ENCODE peak calls at places on chromosomes 4 and X, in four cellular contexts. U is testis, W is heart left ventricle, B is tibial nerve. H is an unnamed sample.

GRCh38 chrX:19867411-19867732 is 20.0 kb downstream of the SH3KBP1 start:
- DNase-seq in W (no peak), B (peak), U (no peak), H (no peak)

GRCh38 chr4:75995727-75996126 is 5.0 kb upstream of the SDAD1 start:
- DNase-seq in U (no peak), W (no peak), B (no peak), H (peak)

GRCh38 chr4:176988226-176988625 is 195.5 kb upstream of the VEGFC start:
- DNase-seq in W (no peak), U (no peak), B (no peak), H (no peak)

GRCh38 chr4:13633671-13634070 is 6.1 kb upstream of the BOD1L1 start:
- DNase-seq in W (no peak), U (no peak), B (no peak), H (no peak)

GRCh38 chr4:147737623-147738022 is 5.7 kb downstream of the ARHGAP10 start:
- DNase-seq in U (no peak), W (no peak), B (no peak), H (peak)

GRCh38 chr4:54400802-54401201 is 171.7 kb downstream of the PDGFRA start:
- DNase-seq in W (no peak), U (no peak), B (no peak), H (no peak)

GRCh38 chr4:101200561-101200960 is 146.8 kb downstream of the PPP3CA start:
- DNase-seq in B (no peak), W (no peak), U (no peak), H (no peak)

GRCh38 chr4:63637270-63637669 is 772.0 kb downstream of the TECRL start:
- DNase-seq in W (no peak), B (no peak), U (no peak), H (no peak)

GRCh38 chr4:113827285-113827684 is 65.7 kb upstream of the CAMK2D start:
- DNase-seq in B (no peak), W (no peak), U (no peak), H (no peak)

GRCh38 chr4:963276-964225 is 9.8 kb downstream of the DGKQ start:
- DNase-seq in W (no peak), U (no peak), B (no peak), H (no peak)

GRCh38 chr4:20026456-20026855 is 225.2 kb upstream of the SLIT2 start:
- DNase-seq in U (no peak), B (no peak), W (no peak), H (no peak)

GRCh38 chrX:10350991-10351390 is 194.2 kb downstream of the CLCN4 start:
- DNase-seq in W (no peak), U (no peak), B (no peak), H (no peak)

GRCh38 chr4:176587920-176588319 is 204.8 kb downstream of the VEGFC start:
- DNase-seq in B (no peak), U (no peak), W (no peak), H (no peak)

GRCh38 chr4:113971706-113972360 is 7.6 kb downstream of the ARSJ start:
- DNase-seq in W (no peak), B (no peak), U (no peak), H (no peak)

GRCh38 chr4:89539797-89540711 is 232.5 kb upstream of the GPRIN3 start:
- DNase-seq in W (no peak), B (no peak), U (no peak), H (no peak)

GRCh38 chrX:49269768-49270248 is at the start of gene PPP1R3F:
- DNase-seq in W (no peak), U (no peak), B (no peak), H (peak)

GRCh38 chrX:153867139-153867538 is 18.8 kb downstream of the L1CAM start:
- DNase-seq in B (no peak), U (no peak), W (no peak), H (peak)

GRCh38 chrX:150216716-150217115 is 146.4 kb upstream of the MAMLD1 start:
- DNase-seq in B (no peak), W (no peak), U (no peak), H (no peak)

GRCh38 chrX:29470029-29470428 is 745.3 kb upstream of the MAGEB2 start:
- DNase-seq in U (no peak), B (no peak), W (no peak), H (no peak)

GRCh38 chr4:71171592-71171991 is 167.2 kb upstream of the SLC4A4 start:
- DNase-seq in B (no peak), U (no peak), W (no peak), H (no peak)
- H3K4me3 ChIP-seq in B (no peak), U (no peak), W (no peak), H (no peak)

GRCh38 chr4:3851211-3851610 is 85.0 kb downstream of the ADRA2C start:
- DNase-seq in U (no peak), B (no peak), W (no peak), H (peak)
- H3K4me3 ChIP-seq in U (no peak), B (no peak), W (no peak), H (no peak)

DNA sequence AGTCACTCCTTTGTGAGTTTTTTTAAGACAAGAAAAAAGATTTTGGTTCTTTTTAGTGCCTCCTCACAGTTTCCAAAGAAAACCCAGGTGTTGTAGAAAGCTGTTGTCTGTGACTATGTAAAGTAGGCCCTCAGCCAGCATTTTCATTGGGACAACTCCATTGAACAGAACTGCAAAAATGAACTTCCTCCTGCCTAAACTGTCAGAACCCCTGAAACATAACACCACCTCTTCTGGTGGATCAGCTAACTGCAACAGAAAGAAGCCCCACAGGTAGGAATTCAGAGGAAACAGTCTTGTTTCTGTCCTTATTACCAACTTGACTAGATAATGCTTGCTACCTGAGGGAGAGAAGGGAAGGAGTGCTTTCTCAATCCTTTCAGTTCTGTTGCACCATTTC is 3.4 kb upstream of the ATP11C start:
- DNase-seq in B (no peak), W (no peak), U (no peak), H (peak)
- H3K4me3 ChIP-seq in B (no peak), W (no peak), U (no peak), H (no peak)

DNA sequence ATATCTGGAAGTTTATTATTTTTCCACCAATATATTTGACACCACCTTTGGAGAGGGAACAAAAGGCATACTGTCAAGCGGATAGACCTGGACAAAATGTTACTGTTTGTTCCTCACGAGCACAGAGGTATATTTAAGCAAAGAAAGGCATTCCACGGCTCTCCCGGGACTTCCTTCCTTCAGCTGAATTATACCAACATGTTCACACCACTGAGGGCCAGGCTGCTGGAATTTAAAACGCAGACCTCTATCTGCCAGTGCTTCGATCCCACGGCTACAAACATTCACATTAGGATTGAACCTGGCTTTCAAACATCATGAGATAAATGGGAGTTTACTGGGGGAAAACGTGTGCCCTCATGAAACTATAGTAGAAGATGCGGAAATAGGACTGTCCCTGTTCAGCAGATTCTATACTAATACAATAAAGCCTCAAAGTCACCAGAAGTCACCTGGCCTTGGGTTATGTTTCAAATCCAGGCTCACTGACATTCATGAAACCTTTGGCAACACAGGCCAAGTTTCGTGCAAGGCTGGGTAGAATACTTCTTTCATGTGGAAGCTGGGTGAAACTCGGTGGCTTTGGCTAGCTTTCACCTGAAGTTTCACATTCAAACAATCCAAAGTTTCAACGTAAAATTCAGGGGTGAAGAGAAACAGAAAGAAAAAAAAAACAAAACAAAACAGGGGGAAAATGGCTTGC is 39.5 kb downstream of the SORBS2 start:
- DNase-seq in B (no peak), U (no peak), W (no peak), H (no peak)
- H3K4me3 ChIP-seq in B (no peak), U (no peak), W (peak), H (no peak)

GRCh38 chrX:44261286-44261685 is 82.2 kb downstream of the EFHC2 start:
- DNase-seq in B (no peak), W (no peak), U (no peak), H (no peak)

GRCh38 chrX:44267116-44267515 is 76.4 kb downstream of the EFHC2 start:
- DNase-seq in U (no peak), B (no peak), W (no peak), H (no peak)

GRCh38 chrX:44267861-44268260 is 75.6 kb downstream of the EFHC2 start:
- DNase-seq in B (no peak), U (no peak), W (no peak), H (no peak)

GRCh38 chrX:44264936-44265335 is 78.5 kb downstream of the EFHC2 start:
- DNase-seq in U (no peak), W (no peak), B (no peak), H (no peak)

DNA sequence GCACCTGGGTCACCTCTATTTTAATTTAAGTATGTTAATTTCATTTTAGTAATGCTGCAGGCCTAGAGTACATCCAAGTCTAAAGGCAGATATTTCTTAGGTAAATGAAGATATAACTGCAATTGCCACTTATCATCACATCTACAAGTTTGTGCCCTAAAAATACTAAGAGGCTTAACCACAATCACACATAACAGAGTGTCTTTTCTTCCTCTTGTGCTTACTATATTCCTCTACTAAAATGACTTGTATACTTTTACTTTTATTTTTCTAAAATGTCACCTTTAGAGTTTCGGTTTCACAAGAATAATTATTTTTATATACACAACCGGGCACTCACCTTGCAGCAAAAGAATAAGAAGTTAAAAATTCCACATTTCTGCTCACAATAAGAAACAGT is 77.9 kb downstream of the EFHC2 start:
- DNase-seq in B (no peak), U (no peak), W (no peak), H (no peak)
- H3K4me3 ChIP-seq in B (no peak), U (no peak), W (no peak), H (no peak)

H was measured in H7.